ENCODE peak calls at places on chromosomes 13 and 19, in eight cellular contexts. H, J, B, G, F, D, P and L are unnamed samples.

GRCh38 chr13:95536629-95537241 is 15.8 kb upstream of the CLDN10 start:
- DNase-seq in F (no peak), B (peak), G (peak), P (no peak), D (peak), J (no peak), H (peak), L (peak)

GRCh38 chr13:33490461-33491327 is 205.1 kb upstream of the STARD13 start:
- DNase-seq in H (no peak), G (peak), J (no peak), D (no peak), P (no peak), F (no peak), B (peak), L (no peak)

GRCh38 chr19:30520735-30521479 is 148.7 kb downstream of the ZNF536 start:
- DNase-seq in G (no peak), P (no peak), H (no peak), B (no peak), J (no peak), F (no peak), D (no peak), L (no peak)

GRCh38 chr19:32809754-32810153 is 59.8 kb downstream of the SLC7A9 start:
- DNase-seq in G (no peak), B (no peak), J (no peak), P (no peak), D (no peak), H (no peak), F (no peak), L (no peak)

GRCh38 chr13:99800951-99801350 is 170.6 kb downstream of the ZIC5 start:
- DNase-seq in G (no peak), D (no peak), H (no peak), B (no peak), P (no peak), J (no peak), F (no peak), L (no peak)

GRCh38 chr19:5940260-5941208 is 26.5 kb downstream of the CAPS start:
- DNase-seq in B (no peak), F (no peak), J (no peak), D (no peak), G (no peak), P (no peak), H (no peak), L (no peak)

GRCh38 chr13:46602531-46602930 is 49.6 kb downstream of the LRCH1 start:
- DNase-seq in D (no peak), F (no peak), B (no peak), H (no peak), J (no peak), G (no peak), P (no peak), L (no peak)

GRCh38 chr19:14561832-14562351 is 10.0 kb downstream of the NDUFB7 start:
- DNase-seq in P (no peak), J (no peak), F (no peak), G (peak), H (no peak), D (no peak), B (no peak), L (no peak)

GRCh38 chr13:45295536-45295935 is 45.4 kb downstream of the TPT1 start:
- DNase-seq in P (no peak), G (peak), B (no peak), D (no peak), H (no peak), J (no peak), F (no peak), L (no peak)

GRCh38 chr13:78638216-78638615 is 20.7 kb downstream of the OBI1 start:
- DNase-seq in P (no peak), B (no peak), F (no peak), H (no peak), G (no peak), D (no peak), J (no peak), L (no peak)

GRCh38 chr19:46841458-46842083 is 9.1 kb downstream of the AP2S1 start:
- DNase-seq in G (peak), D (peak), P (no peak), B (no peak), H (peak), J (no peak), F (no peak), L (peak)

GRCh38 chr19:41328157-41328817 is 18.3 kb downstream of the CCDC97 start:
- DNase-seq in B (no peak), H (no peak), P (no peak), J (no peak), D (no peak), F (peak), G (peak), L (peak)

GRCh38 chr13:99442273-99442895 is 58.9 kb upstream of the TM9SF2 start:
- DNase-seq in D (no peak), G (peak), F (peak), H (peak), B (peak), P (no peak), J (peak), L (peak)

GRCh38 chr13:38213307-38213706 is 136.3 kb upstream of the UFM1 start:
- DNase-seq in P (no peak), F (no peak), G (peak), B (no peak), D (no peak), H (peak), J (no peak), L (no peak)

GRCh38 chr13:113064534-113065405 is 40.8 kb upstream of the F7 start:
- DNase-seq in B (no peak), J (no peak), H (peak), P (no peak), D (no peak), F (no peak), G (peak), L (peak)

GRCh38 chr19:40433391-40434216 is 7.8 kb upstream of the SERTAD1 start:
- DNase-seq in B (peak), D (peak), G (peak), H (peak), P (no peak), F (peak), J (peak), L (peak)

GRCh38 chr19:36081385-36081784 is 26.7 kb downstream of the WDR62 start:
- DNase-seq in J (no peak), H (no peak), D (no peak), B (peak), F (no peak), G (peak), P (no peak), L (no peak)

GRCh38 chr19:45357445-45357783 is 13.0 kb downstream of the ERCC2 start:
- DNase-seq in H (no peak), D (no peak), J (no peak), F (no peak), P (no peak), B (no peak), G (no peak), L (no peak)

GRCh38 chr19:48664476-48664875 is 8.3 kb downstream of the NTN5 start:
- DNase-seq in J (no peak), F (no peak), G (no peak), H (no peak), B (no peak), P (no peak), D (no peak), L (no peak)

GRCh38 chr13:43961909-43962308 is 82.2 kb downstream of the LACC1 start:
- DNase-seq in H (no peak), B (no peak), P (no peak), G (no peak), F (no peak), J (no peak), D (no peak), L (no peak)

GRCh38 chr19:52991484-52991883 is 22.2 kb upstream of the ERVV-1 start:
- DNase-seq in B (peak), G (peak), D (peak), F (no peak), P (no peak), J (no peak), H (peak), L (no peak)

GRCh38 chr19:4906963-4907362 is 2.3 kb upstream of the UHRF1 start:
- DNase-seq in G (no peak), B (no peak), P (no peak), J (no peak), F (no peak), D (no peak), H (no peak), L (no peak)

GRCh38 chr19:17184381-17184841 is 30.7 kb upstream of the USE1 start:
- DNase-seq in D (no peak), F (peak), B (no peak), G (no peak), H (no peak), J (peak), P (no peak), L (no peak)

GRCh38 chr13:91690944-91691343 is 292.5 kb downstream of the GPC5 start:
- DNase-seq in G (no peak), B (no peak), H (no peak), J (no peak), P (no peak), F (no peak), D (no peak), L (no peak)

GRCh38 chr19:55688422-55689218 is 13.6 kb downstream of the EPN1 start:
- DNase-seq in J (no peak), G (no peak), F (no peak), H (no peak), D (no peak), B (no peak), P (no peak), L (no peak)

GRCh38 chr19:311813-312261 is 20.6 kb upstream of the PLPP2 start:
- DNase-seq in P (no peak), G (no peak), B (no peak), F (no peak), H (no peak), J (no peak), D (no peak), L (no peak)

GRCh38 chr19:58352760-58353671 is at the start of gene A1BG:
- DNase-seq in P (no peak), H (no peak), J (no peak), B (no peak), D (no peak), F (no peak), G (no peak), L (no peak)

GRCh38 chr13:27375686-27376326 is 48.6 kb upstream of the GTF3A start:
- DNase-seq in P (peak), J (peak), B (peak), D (peak), F (peak), G (peak), H (peak), L (peak)

GRCh38 chr13:51148952-51149573 is 38.0 kb upstream of the C13orf42 start:
- DNase-seq in G (peak), D (peak), H (peak), P (no peak), F (no peak), B (peak), J (no peak), L (no peak)